ENCODE peak calls at places on chromosomes 11 and 22, in five cellular contexts. X, N, V, C and O are unnamed samples.

GRCh38 chr11:82733444-82734119 is at the start of gene FAM181B:
- DNase-seq in C (peak), V (peak), X (peak), N (peak), O (peak)

GRCh38 chr22:41216984-41217383 is 11.9 kb downstream of the L3MBTL2 start:
- DNase-seq in N (no peak), X (no peak), C (no peak), V (no peak), O (no peak)

GRCh38 chr22:35191412-35191811 is 65.9 kb upstream of the HMGXB4 start:
- DNase-seq in N (no peak), V (no peak), X (no peak), C (no peak), O (no peak)

GRCh38 chr11:86335131-86335768 is 33.2 kb downstream of the HIKESHI start:
- DNase-seq in X (no peak), C (no peak), N (no peak), V (no peak), O (no peak)

GRCh38 chr11:99592241-99592640 is 571.5 kb downstream of the CNTN5 start:
- DNase-seq in N (no peak), V (no peak), C (no peak), X (no peak), O (no peak)

GRCh38 chr11:2575611-2576051 is 124.2 kb downstream of the KCNQ1OT1 start:
- DNase-seq in N (no peak), V (peak), C (peak), X (peak), O (no peak)

GRCh38 chr11:72587696-72588095 is 86.5 kb downstream of the PDE2A start:
- DNase-seq in V (no peak), C (peak), N (no peak), X (no peak), O (no peak)

GRCh38 chr11:119373917-119374631 is 7.4 kb downstream of the USP2 start:
- DNase-seq in V (no peak), X (peak), N (peak), C (peak), O (peak)

GRCh38 chr11:14907411-14908213 is 15.6 kb upstream of the CYP2R1 start:
- DNase-seq in N (peak), X (peak), V (peak), C (peak), O (no peak)

GRCh38 chr11:16834384-16834783 is 95.9 kb downstream of the C11orf58 start:
- DNase-seq in N (no peak), X (no peak), V (no peak), C (no peak), O (no peak)